ENCODE peak calls at places on chromosomes 16 and 17, in six cellular contexts. D, Q, X, O, A and C are unnamed samples.

GRCh38 chr17:60077672-60078519 is 825 bp downstream of the HEATR6 start:
- DNase-seq in D (no peak), X (no peak), Q (no peak), A (no peak), O (peak; percentile 55), C (no peak)

GRCh38 chr16:61934591-61934990 is 101.6 kb downstream of the CDH8 start:
- DNase-seq in D (no peak), A (no peak), X (no peak), O (no peak), Q (no peak), C (no peak)

GRCh38 chr16:67720236-67720635 is 1.1 kb upstream of the GFOD2 start:
- DNase-seq in A (no peak), X (no peak), D (no peak), Q (no peak), O (no peak), C (no peak)

GRCh38 chr16:84600343-84601229 is 17.3 kb downstream of the COTL1 start:
- DNase-seq in A (no peak), D (no peak), Q (no peak), O (peak; percentile 68), X (no peak), C (no peak)

GRCh38 chr16:11198375-11198774 is 57.6 kb downstream of the SOCS1 start:
- DNase-seq in Q (no peak), O (no peak), D (no peak), A (no peak), X (no peak), C (no peak)

GRCh38 chr17:68450391-68450790 is 6.9 kb downstream of the WIPI1 start:
- DNase-seq in O (no peak), A (no peak), D (no peak), X (no peak), Q (no peak), C (no peak)

GRCh38 chr17:48565024-48565558 is 13.1 kb downstream of the HOXB4 start:
- DNase-seq in O (no peak), Q (no peak), X (no peak), A (no peak), D (no peak), C (no peak)

GRCh38 chr17:30187528-30187927 is 48.0 kb downstream of the SLC6A4 start:
- DNase-seq in O (no peak), Q (no peak), A (no peak), D (no peak), X (no peak), C (no peak)

GRCh38 chr17:48024149-48025039 is 13.2 kb downstream of the COPZ2 start:
- DNase-seq in O (peak; percentile 57), Q (peak; percentile 94), A (peak; percentile 14), X (peak; percentile 84), D (no peak), C (no peak)

GRCh38 chr17:52027081-52027480 is 131.4 kb downstream of the CA10 start:
- DNase-seq in X (no peak), A (no peak), Q (peak; percentile 53), O (no peak), D (no peak), C (no peak)

GRCh38 chr16:9311303-9311954 is 220.0 kb downstream of the HAPSTR1 start:
- DNase-seq in O (no peak), Q (no peak), A (no peak), D (no peak), X (peak; percentile 48), C (no peak)

GRCh38 chr17:36602924-36603384 is 1.6 kb downstream of the MRM1 start:
- DNase-seq in Q (peak; percentile 72), O (peak; percentile 64), A (peak; percentile 54), D (no peak), X (peak; percentile 73), C (peak; percentile 79)

GRCh38 chr16:26050489-26050888 is 358.7 kb downstream of the HS3ST4 start:
- DNase-seq in O (no peak), Q (no peak), D (no peak), A (no peak), X (no peak), C (no peak)

GRCh38 chr16:25875956-25876608 is 184.3 kb downstream of the HS3ST4 start:
- DNase-seq in Q (no peak), X (no peak), D (no peak), O (no peak), A (no peak), C (no peak)

GRCh38 chr17:48317732-48318131 is 112.3 kb downstream of the SKAP1 start:
- DNase-seq in A (no peak), Q (no peak), X (no peak), O (no peak), D (no peak), C (no peak)

GRCh38 chr17:67431210-67432015 is 54.3 kb downstream of the PITPNC1 start:
- DNase-seq in A (no peak), X (no peak), Q (peak; percentile 79), O (no peak), D (no peak), C (no peak)

GRCh38 chr17:8176197-8176940 is at the start of gene TMEM107:
- DNase-seq in A (peak; percentile 73), O (peak; percentile 88), X (peak; percentile 94), D (no peak), Q (peak; percentile 83), C (peak; percentile 82)

GRCh38 chr16:381788-382717 is at the start of gene PGAP6:
- DNase-seq in X (peak; percentile 63), D (no peak), O (peak; percentile 51), Q (peak; percentile 50), A (peak; percentile 54), C (no peak)

GRCh38 chr16:81576696-81577095 is 132.1 kb downstream of the CMIP start:
- DNase-seq in D (no peak), Q (no peak), O (no peak), A (no peak), X (no peak), C (no peak)

GRCh38 chr17:73224663-73225305 is 31.9 kb downstream of the COG1 start:
- DNase-seq in O (no peak), A (no peak), Q (no peak), D (no peak), X (no peak), C (no peak)

GRCh38 chr16:87332150-87332549 is 15.0 kb upstream of the C16orf95 start:
- DNase-seq in A (no peak), D (no peak), O (no peak), X (no peak), Q (peak; percentile 12), C (no peak)

GRCh38 chr17:1710807-1711553 is 803 bp upstream of the TLCD2 start:
- DNase-seq in O (no peak), A (no peak), Q (peak; percentile 28), D (no peak), X (peak; percentile 36), C (no peak)

GRCh38 chr17:16171613-16172012 is 43.7 kb downstream of the NCOR1 start:
- DNase-seq in Q (peak; percentile 99), O (no peak), A (no peak), X (peak; percentile 29), D (no peak), C (no peak)

GRCh38 chr16:73713817-73714495 is 582.7 kb upstream of the PSMD7 start:
- DNase-seq in A (no peak), X (peak; percentile 32), Q (peak; percentile 43), O (no peak), D (no peak), C (peak; percentile 8)

GRCh38 chr17:46262271-46262670 is 32.7 kb upstream of the LRRC37A start:
- DNase-seq in X (no peak), D (no peak), O (no peak), A (no peak), Q (peak; percentile 39), C (no peak)

GRCh38 chr17:10772425-10773380 is 31.2 kb downstream of the TMEM238L start:
- DNase-seq in A (no peak), O (no peak), Q (peak; percentile 83), D (no peak), X (peak; percentile 97), C (peak; percentile 15)

GRCh38 chr17:64457156-64457555 is 8.2 kb downstream of the MILR1 start:
- DNase-seq in Q (no peak), D (peak; percentile 37), X (no peak), O (no peak), A (no peak), C (no peak)

GRCh38 chr17:65314212-65314611 is 177.0 kb downstream of the RGS9 start:
- DNase-seq in Q (no peak), O (no peak), X (no peak), D (no peak), A (no peak), C (peak; percentile 32)

GRCh38 chr16:2690852-2691251 is 8.5 kb downstream of the KCTD5 start:
- DNase-seq in O (no peak), A (no peak), D (no peak), X (no peak), Q (no peak), C (no peak)

GRCh38 chr16:2682209-2683021 is at the start of gene KCTD5:
- DNase-seq in Q (peak; percentile 92), D (peak; percentile 65), X (peak; percentile 98), A (peak; percentile 91), O (peak; percentile 94), C (peak; percentile 94)

GRCh38 chr16:2687531-2688308 is 5.4 kb downstream of the KCTD5 start:
- DNase-seq in D (no peak), X (no peak), A (no peak), O (no peak), Q (no peak), C (no peak)

GRCh38 chr16:2689968-2690830 is 7.9 kb downstream of the KCTD5 start:
- DNase-seq in X (no peak), A (no peak), D (no peak), Q (no peak), O (no peak), C (no peak)

DNA sequence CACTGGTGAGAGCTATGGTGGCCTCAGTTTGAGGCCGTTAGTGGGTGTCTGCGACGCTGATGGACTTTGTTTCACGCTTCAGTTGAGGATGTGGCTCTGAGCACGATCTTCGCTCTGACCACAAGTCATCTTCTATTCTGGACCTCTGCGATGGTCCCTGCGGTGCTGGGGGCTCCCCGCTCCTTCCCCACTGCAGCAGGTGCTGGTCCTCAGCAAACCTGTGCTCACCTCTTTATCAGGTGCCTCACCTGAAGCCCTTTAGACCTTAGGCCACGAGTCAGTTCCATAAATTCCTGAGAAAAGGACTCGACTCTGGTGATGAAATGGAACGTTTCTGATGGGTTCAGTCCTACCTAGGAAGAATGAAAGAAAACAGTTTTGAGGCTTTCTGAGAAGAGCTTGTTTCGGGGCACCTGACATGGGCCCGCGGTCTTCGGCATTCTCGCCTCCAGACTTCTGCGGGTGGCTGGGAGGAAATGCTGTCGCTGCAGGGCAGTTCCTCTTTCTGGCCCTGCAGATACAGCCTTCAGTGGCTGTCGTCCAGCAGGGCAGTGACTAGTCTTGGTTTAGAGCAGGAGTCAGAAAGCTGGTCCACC is 4.7 kb downstream of the KCTD5 start:
- DNase-seq in O (no peak), D (no peak), Q (no peak), X (no peak), A (no peak), C (no peak)
- H3K4me3 ChIP-seq in O (no peak overlapping the region), D (no peak overlapping the region), Q (no peak overlapping the region), X (no peak overlapping the region), A (no peak overlapping the region), C (no peak overlapping the region)

GRCh38 chr16:20181386-20181785 is 107.7 kb upstream of the GPR139 start:
- DNase-seq in Q (no peak), X (no peak), D (no peak), A (no peak), O (no peak), C (no peak)
- H3K4me3 ChIP-seq in Q (no peak overlapping the region), X (no peak overlapping the region), D (no peak overlapping the region), A (no peak overlapping the region), O (no peak overlapping the region), C (no peak overlapping the region)

GRCh38 chr17:40063915-40064531 is 1.3 kb downstream of the THRA start:
- DNase-seq in A (no peak), O (no peak), D (no peak), X (peak; percentile 62), Q (no peak), C (no peak)
- H3K4me3 ChIP-seq in A (peak overlapping the region; percentile 91), O (peak overlapping the region; percentile 57), D (peak overlapping the region; percentile 94), X (peak overlapping the region; percentile 82), Q (peak overlapping the region; percentile 94), C (no peak overlapping the region)

GRCh38 chr17:76268991-76269981 is 4.1 kb downstream of the UBALD2 start:
- DNase-seq in X (no peak), A (no peak), D (no peak), Q (no peak), O (no peak), C (no peak)
- H3K4me3 ChIP-seq in X (no peak overlapping the region), A (no peak overlapping the region), D (no peak overlapping the region), Q (no peak overlapping the region), O (no peak overlapping the region), C (no peak overlapping the region)